ENCODE peak calls at places on chromosomes 4 and X, in eight cellular contexts. T is RWPE2, Y is A673, U is cardiac muscle cell, A is GM12878, C is choroid plexus epithelial cell, L is astrocyte, G is cardiac fibroblast. D is an unnamed sample.
A peak's percentile ranks its signal among the peaks of the same experiment; 100 is the strongest.

GRCh38 chrX:56783450-56783831 is 54.4 kb downstream of the NBDY start:
- DNase-seq in C (no peak), Y (peak; percentile 80), U (no peak), T (no peak), A (peak; percentile 91), L (no peak), G (no peak), D (no peak)

GRCh38 chrX:53028678-53029077 is 19.9 kb upstream of the GPR173 start:
- DNase-seq in G (no peak), T (no peak), L (no peak), Y (no peak), C (no peak), U (no peak), A (no peak), D (no peak)

GRCh38 chrX:11564546-11564945 is 101.2 kb downstream of the ARHGAP6 start:
- DNase-seq in G (peak; percentile 6), T (no peak), Y (no peak), U (no peak), A (no peak), L (no peak), C (no peak), D (no peak)

GRCh38 chr4:102823897-102824296 is 3.5 kb downstream of the UBE2D3 start:
- DNase-seq in T (no peak), Y (no peak), U (no peak), L (no peak), A (no peak), G (no peak), C (peak; percentile 54), D (no peak)

GRCh38 chr4:187006189-187006618 is 282.5 kb upstream of the FAT1 start:
- DNase-seq in G (peak; percentile 32), Y (no peak), U (peak; percentile 75), T (no peak), C (peak; percentile 78), L (peak; percentile 62), A (no peak), D (no peak)

GRCh38 chr4:29310252-29310651 is 1409.9 kb upstream of the PCDH7 start:
- DNase-seq in C (no peak), A (no peak), G (no peak), Y (no peak), U (no peak), L (no peak), T (no peak), D (no peak)

GRCh38 chrX:49187028-49187394 is 838 bp upstream of the PRICKLE3 start:
- DNase-seq in L (no peak), Y (no peak), T (no peak), A (no peak), G (no peak), U (no peak), C (no peak), D (no peak)

GRCh38 chr4:53963786-53964185 is 100.6 kb downstream of the CHIC2 start:
- DNase-seq in L (no peak), G (no peak), C (no peak), A (no peak), U (no peak), T (no peak), Y (peak; percentile 7), D (no peak)

GRCh38 chr4:74320559-74321118 is 12.4 kb downstream of the EPGN start:
- DNase-seq in C (peak; percentile 82), A (peak; percentile 9), Y (peak; percentile 63), T (peak; percentile 86), U (peak; percentile 77), G (peak; percentile 75), L (peak; percentile 30), D (peak; percentile 15)

GRCh38 chr4:139129206-139129605 is 47.8 kb downstream of the ELF2 start:
- DNase-seq in G (no peak), A (no peak), C (peak; percentile 4), T (no peak), Y (no peak), U (no peak), L (no peak), D (no peak)

GRCh38 chrX:106177982-106178321 is 9.8 kb downstream of the PWWP3B start:
- DNase-seq in T (no peak), L (no peak), C (no peak), A (no peak), U (peak; percentile 13), G (no peak), Y (no peak), D (no peak)

GRCh38 chr4:142402925-142403324 is 443.2 kb downstream of the INPP4B start:
- DNase-seq in U (peak; percentile 54), T (no peak), A (no peak), L (peak; percentile 39), G (peak; percentile 58), C (no peak), Y (peak; percentile 47), D (no peak)

GRCh38 chrX:120769576-120770341 is 105.9 kb downstream of the CT47B1 start:
- DNase-seq in C (peak; percentile 68), L (peak; percentile 49), A (no peak), Y (peak; percentile 73), U (peak; percentile 77), G (peak; percentile 84), T (no peak), D (no peak)

GRCh38 chr4:15938182-15938581 is 358 bp downstream of the FGFBP1 start:
- DNase-seq in U (no peak), Y (no peak), A (no peak), T (peak; percentile 93), L (no peak), G (no peak), C (no peak), D (no peak)

GRCh38 chr4:102104278-102104677 is 241.0 kb downstream of the SLC39A8 start:
- DNase-seq in A (no peak), L (peak; percentile 43), G (no peak), U (no peak), C (no peak), T (no peak), Y (no peak), D (no peak)

GRCh38 chrX:22041931-22042530 is 9.9 kb downstream of the PHEX start:
- DNase-seq in U (no peak), C (no peak), T (no peak), G (no peak), L (no peak), A (no peak), Y (no peak), D (no peak)

GRCh38 chr4:119725688-119726330 is 97.2 kb upstream of the PDE5A start:
- DNase-seq in T (no peak), Y (no peak), U (no peak), C (peak; percentile 33), L (peak; percentile 64), G (no peak), A (no peak), D (no peak)

GRCh38 chr4:137694138-137694537 is 161.8 kb upstream of the PCDH18 start:
- DNase-seq in Y (no peak), T (no peak), A (no peak), G (peak; percentile 73), L (peak; percentile 37), U (peak; percentile 53), C (peak; percentile 61), D (no peak)

DNA sequence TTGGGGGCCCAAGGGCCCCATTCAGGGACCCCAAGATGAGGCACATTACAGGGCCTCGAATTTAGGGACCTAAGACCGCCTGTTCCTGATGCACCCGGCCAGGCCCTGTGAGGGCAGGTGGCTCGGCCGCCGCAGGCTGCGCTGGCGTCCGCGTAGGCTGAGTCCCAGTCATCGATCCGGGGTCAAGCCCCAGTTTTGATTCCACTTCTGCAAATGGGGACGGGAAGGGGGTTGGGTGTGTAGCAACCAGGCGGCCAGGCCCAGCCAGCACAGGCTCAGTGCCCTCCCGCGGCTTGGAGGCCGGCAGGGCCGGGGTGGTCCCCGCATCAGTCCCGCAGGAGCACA is 327 bp downstream of the PNPLA4 start:
- DNase-seq in L (no peak), T (no peak), C (no peak), U (no peak), Y (no peak), A (no peak), G (no peak), D (no peak)
- H3K4me3 ChIP-seq in L (peak overlapping the region; percentile 80), T (peak overlapping the region; percentile 59), C (peak overlapping the region; percentile 72), U (peak overlapping the region; percentile 54), Y (peak overlapping the region; percentile 52), A (peak overlapping the region; percentile 67), G (peak overlapping the region; percentile 60), D (peak overlapping the region; percentile 68)

GRCh38 chrX:43720082-43720481 is 64.0 kb downstream of the MAOA start:
- DNase-seq in L (no peak), T (no peak), A (no peak), G (no peak), Y (no peak), U (no peak), C (no peak), D (no peak)

GRCh38 chrX:43718956-43719355 is 62.9 kb downstream of the MAOA start:
- DNase-seq in A (no peak), L (no peak), U (no peak), Y (no peak), C (no peak), T (no peak), G (no peak), D (no peak)

GRCh38 chrX:43718081-43718480 is 62.0 kb downstream of the MAOA start:
- DNase-seq in Y (no peak), L (no peak), C (no peak), A (no peak), T (no peak), U (no peak), G (no peak), D (no peak)

GRCh38 chrX:43717161-43717560 is 61.1 kb downstream of the MAOA start:
- DNase-seq in A (no peak), Y (no peak), L (no peak), G (no peak), U (no peak), C (no peak), T (no peak), D (no peak)

GRCh38 chrX:43718546-43718945 is 62.4 kb downstream of the MAOA start:
- DNase-seq in T (no peak), G (no peak), U (no peak), C (no peak), L (no peak), A (no peak), Y (no peak), D (no peak)
- TF ChIP-seq CTCF in T (no peak), G (no peak), U (no peak), C (no peak), L (no peak), A (no peak), Y (no peak), D (no peak)

DNA sequence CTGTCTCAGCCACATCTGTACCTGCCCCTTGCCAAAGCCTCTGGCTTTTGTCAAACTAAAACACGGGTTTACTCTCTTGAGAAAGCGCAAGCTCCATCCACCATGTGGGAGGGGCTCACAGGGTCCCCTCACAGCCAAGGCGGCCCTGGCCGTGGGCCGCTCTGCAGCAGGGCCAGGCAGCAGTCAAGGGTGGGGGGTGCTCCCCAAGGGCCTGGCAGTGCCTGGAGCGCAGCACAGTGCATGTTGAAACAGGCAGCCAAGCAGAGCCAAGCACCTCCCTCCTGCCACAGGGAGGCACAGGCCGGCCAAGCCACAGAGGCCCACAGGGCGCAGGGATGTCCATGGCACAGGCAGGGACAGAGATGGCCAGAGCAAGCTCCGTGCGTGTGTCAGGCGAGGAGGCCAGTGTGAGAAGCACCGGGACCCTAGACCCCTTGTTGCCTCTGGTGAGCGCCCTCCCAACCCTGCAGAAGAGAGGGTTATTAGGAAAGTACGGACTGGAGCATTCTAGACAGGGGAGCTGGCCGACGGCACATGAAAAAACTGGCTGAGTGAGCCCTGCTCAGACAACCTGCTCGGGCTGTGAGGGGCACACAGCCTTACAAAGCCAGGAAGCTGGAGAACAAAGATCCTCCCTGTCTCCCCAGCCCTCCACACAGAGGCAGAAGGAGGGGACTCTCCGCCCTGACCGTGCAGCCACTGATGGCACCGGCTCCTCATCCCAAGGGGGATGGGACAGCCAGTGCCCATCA is 39.0 kb downstream of the FAM53A start:
- DNase-seq in T (no peak), L (peak; percentile 18), G (peak; percentile 63), Y (no peak), A (no peak), U (peak; percentile 75), C (peak; percentile 59), D (no peak)
- H3K4me3 ChIP-seq in T (no peak overlapping the region), L (no peak overlapping the region), G (no peak overlapping the region), Y (no peak overlapping the region), A (no peak overlapping the region), U (no peak overlapping the region), C (peak overlapping the region; percentile 33), D (no peak overlapping the region)

GRCh38 chr4:173360587-173361221 is 10.1 kb upstream of the SAP30 start:
- DNase-seq in U (peak; percentile 39), T (no peak), G (peak; percentile 40), C (peak; percentile 46), A (no peak), L (no peak), Y (peak; percentile 46), D (no peak)
- TF ChIP-seq CTCF in U (peak; percentile 48), T (peak; percentile 38), G (peak; percentile 24), C (peak; percentile 58), A (peak; percentile 15), L (peak; percentile 17), Y (peak; percentile 62), D (peak; percentile 22)

D was measured in GM12864.